ENCODE peak calls at places on chromosomes 16 and 17, in eight cellular contexts. One of them, this sample, is unnamed.

GRCh38 chr16:14186007-14186953 is 115.2 kb downstream of the MRTFB start:
- DNase-seq in CD8-positive, alpha-beta memory T cell: no peak
- DNase-seq in psoas muscle: peak
- DNase-seq in spleen: no peak
- DNase-seq in right lobe of liver: no peak
- DNase-seq in colonic mucosa: no peak
- DNase-seq in heart right ventricle: peak
- DNase-seq in cardiac fibroblast: peak
- DNase-seq in this sample: peak

GRCh38 chr17:17572010-17572785 is 19.3 kb downstream of the PEMT start:
- DNase-seq in CD8-positive, alpha-beta memory T cell: no peak
- DNase-seq in spleen: no peak
- DNase-seq in right lobe of liver: peak
- DNase-seq in heart right ventricle: no peak
- DNase-seq in cardiac fibroblast: no peak
- DNase-seq in colonic mucosa: no peak
- DNase-seq in psoas muscle: no peak
- DNase-seq in this sample: no peak

GRCh38 chr17:78779848-78780247 is 2.2 kb downstream of the CYTH1 start:
- DNase-seq in spleen: peak
- DNase-seq in CD8-positive, alpha-beta memory T cell: no peak
- DNase-seq in heart right ventricle: no peak
- DNase-seq in right lobe of liver: peak
- DNase-seq in cardiac fibroblast: no peak
- DNase-seq in psoas muscle: no peak
- DNase-seq in colonic mucosa: peak
- DNase-seq in this sample: no peak

GRCh38 chr17:82939213-82940030 is 99.6 kb upstream of the ZNF750 start:
- DNase-seq in right lobe of liver: peak
- DNase-seq in colonic mucosa: no peak
- DNase-seq in cardiac fibroblast: no peak
- DNase-seq in spleen: peak
- DNase-seq in heart right ventricle: no peak
- DNase-seq in CD8-positive, alpha-beta memory T cell: no peak
- DNase-seq in psoas muscle: peak
- DNase-seq in this sample: no peak

GRCh38 chr17:45338996-45339535 is 22.2 kb upstream of the MAP3K14 start:
- DNase-seq in CD8-positive, alpha-beta memory T cell: no peak
- DNase-seq in right lobe of liver: no peak
- DNase-seq in spleen: peak
- DNase-seq in colonic mucosa: no peak
- DNase-seq in heart right ventricle: no peak
- DNase-seq in cardiac fibroblast: no peak
- DNase-seq in psoas muscle: no peak
- DNase-seq in this sample: no peak

GRCh38 chr16:66085651-66086050 is 280.8 kb upstream of the CDH5 start:
- DNase-seq in right lobe of liver: no peak
- DNase-seq in spleen: no peak
- DNase-seq in CD8-positive, alpha-beta memory T cell: no peak
- DNase-seq in psoas muscle: no peak
- DNase-seq in cardiac fibroblast: no peak
- DNase-seq in heart right ventricle: no peak
- DNase-seq in colonic mucosa: no peak
- DNase-seq in this sample: no peak

GRCh38 chr17:14581181-14581830 is 280.4 kb downstream of the HS3ST3B1 start:
- DNase-seq in cardiac fibroblast: no peak
- DNase-seq in spleen: no peak
- DNase-seq in psoas muscle: no peak
- DNase-seq in right lobe of liver: no peak
- DNase-seq in colonic mucosa: no peak
- DNase-seq in heart right ventricle: no peak
- DNase-seq in CD8-positive, alpha-beta memory T cell: no peak
- DNase-seq in this sample: peak

GRCh38 chr17:3546997-3547396 is 10.6 kb downstream of the TRPV3 start:
- DNase-seq in CD8-positive, alpha-beta memory T cell: no peak
- DNase-seq in spleen: no peak
- DNase-seq in colonic mucosa: no peak
- DNase-seq in psoas muscle: peak
- DNase-seq in right lobe of liver: no peak
- DNase-seq in cardiac fibroblast: no peak
- DNase-seq in heart right ventricle: no peak
- DNase-seq in this sample: no peak

GRCh38 chr16:73042807-73043206 is 5.1 kb downstream of the ZFHX3 start:
- DNase-seq in psoas muscle: no peak
- DNase-seq in cardiac fibroblast: no peak
- DNase-seq in heart right ventricle: no peak
- DNase-seq in right lobe of liver: no peak
- DNase-seq in colonic mucosa: no peak
- DNase-seq in spleen: no peak
- DNase-seq in CD8-positive, alpha-beta memory T cell: no peak
- DNase-seq in this sample: no peak

GRCh38 chr16:84881702-84882521 is 62.1 kb downstream of the CRISPLD2 start:
- DNase-seq in cardiac fibroblast: peak
- DNase-seq in CD8-positive, alpha-beta memory T cell: no peak
- DNase-seq in spleen: no peak
- DNase-seq in psoas muscle: peak
- DNase-seq in right lobe of liver: no peak
- DNase-seq in heart right ventricle: peak
- DNase-seq in colonic mucosa: no peak
- DNase-seq in this sample: no peak

GRCh38 chr16:5056347-5056746 is 9.4 kb downstream of the C16orf89 start:
- DNase-seq in right lobe of liver: no peak
- DNase-seq in psoas muscle: no peak
- DNase-seq in heart right ventricle: no peak
- DNase-seq in cardiac fibroblast: peak
- DNase-seq in spleen: peak
- DNase-seq in colonic mucosa: peak
- DNase-seq in CD8-positive, alpha-beta memory T cell: peak
- DNase-seq in this sample: peak

GRCh38 chr16:70685938-70686375 is at the start of gene MTSS2:
- DNase-seq in CD8-positive, alpha-beta memory T cell: no peak
- DNase-seq in psoas muscle: peak
- DNase-seq in spleen: peak
- DNase-seq in right lobe of liver: peak
- DNase-seq in cardiac fibroblast: peak
- DNase-seq in heart right ventricle: peak
- DNase-seq in colonic mucosa: peak
- DNase-seq in this sample: peak

GRCh38 chr17:72142614-72143013 is 21.8 kb downstream of the SOX9 start:
- DNase-seq in spleen: no peak
- DNase-seq in right lobe of liver: no peak
- DNase-seq in heart right ventricle: no peak
- DNase-seq in colonic mucosa: no peak
- DNase-seq in CD8-positive, alpha-beta memory T cell: no peak
- DNase-seq in cardiac fibroblast: no peak
- DNase-seq in psoas muscle: no peak
- DNase-seq in this sample: no peak

GRCh38 chr16:84088695-84089395 is 27.9 kb downstream of the MBTPS1 start:
- DNase-seq in psoas muscle: no peak
- DNase-seq in heart right ventricle: peak
- DNase-seq in colonic mucosa: peak
- DNase-seq in spleen: peak
- DNase-seq in cardiac fibroblast: no peak
- DNase-seq in CD8-positive, alpha-beta memory T cell: peak
- DNase-seq in right lobe of liver: no peak
- DNase-seq in this sample: peak

GRCh38 chr17:55601874-55602364 is 90.7 kb upstream of the SMIM36 start:
- DNase-seq in psoas muscle: no peak
- DNase-seq in heart right ventricle: no peak
- DNase-seq in CD8-positive, alpha-beta memory T cell: no peak
- DNase-seq in right lobe of liver: no peak
- DNase-seq in colonic mucosa: no peak
- DNase-seq in cardiac fibroblast: peak
- DNase-seq in spleen: no peak
- DNase-seq in this sample: peak

GRCh38 chr17:76772842-76773521 is 35.1 kb downstream of the MFSD11 start:
- DNase-seq in heart right ventricle: no peak
- DNase-seq in spleen: no peak
- DNase-seq in psoas muscle: no peak
- DNase-seq in CD8-positive, alpha-beta memory T cell: peak
- DNase-seq in colonic mucosa: no peak
- DNase-seq in cardiac fibroblast: peak
- DNase-seq in right lobe of liver: no peak
- DNase-seq in this sample: peak

DNA sequence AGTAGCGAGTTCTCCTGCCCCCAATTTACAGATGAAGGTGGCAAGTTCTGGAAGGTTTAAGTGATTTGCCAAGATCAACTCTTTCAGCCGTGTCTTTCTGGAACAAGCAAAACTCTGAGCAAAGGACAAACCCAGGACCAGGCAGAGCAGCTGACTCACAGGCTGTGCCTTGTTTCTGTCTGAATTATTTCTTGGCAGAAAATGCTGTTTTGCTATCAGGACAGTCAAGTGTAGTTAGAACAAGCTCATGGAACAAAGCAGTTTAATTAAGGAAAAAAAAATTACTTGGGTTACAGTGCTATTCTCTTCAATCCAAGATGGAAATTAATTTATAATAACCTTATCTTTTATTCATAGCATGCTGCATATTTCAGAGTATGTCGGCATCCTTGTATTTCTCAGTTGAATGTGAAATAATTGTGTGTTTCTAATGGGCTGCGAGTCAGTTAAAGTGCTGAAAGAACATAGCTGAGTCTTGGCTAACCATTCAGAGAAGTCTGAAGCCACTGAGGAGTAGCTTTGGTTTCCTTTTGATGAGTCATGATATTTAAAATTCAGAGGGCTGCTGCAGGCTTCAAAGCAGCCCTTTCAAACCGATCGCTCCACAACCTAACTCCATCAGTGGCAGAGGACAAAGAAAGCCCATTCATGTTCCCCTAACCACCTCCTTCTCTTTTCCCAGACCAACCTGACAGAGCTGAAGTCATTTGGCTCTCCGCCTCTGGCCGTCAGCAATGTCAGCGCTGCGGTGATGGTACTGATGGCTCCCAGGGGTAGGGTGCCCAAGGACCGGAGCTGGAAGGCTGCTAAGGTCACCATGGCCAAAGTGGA is 143.7 kb downstream of the ZNF18 start:
- DNase-seq in spleen: no peak
- DNase-seq in cardiac fibroblast: no peak
- DNase-seq in colonic mucosa: no peak
- DNase-seq in heart right ventricle: no peak
- DNase-seq in psoas muscle: no peak
- DNase-seq in CD8-positive, alpha-beta memory T cell: no peak
- DNase-seq in right lobe of liver: no peak
- DNase-seq in this sample: no peak
- H3K4me3 ChIP-seq in spleen: no peak
- H3K4me3 ChIP-seq in cardiac fibroblast: no peak
- H3K4me3 ChIP-seq in colonic mucosa: no peak
- H3K4me3 ChIP-seq in heart right ventricle: no peak
- H3K4me3 ChIP-seq in psoas muscle: no peak
- H3K4me3 ChIP-seq in CD8-positive, alpha-beta memory T cell: no peak
- H3K4me3 ChIP-seq in right lobe of liver: no peak
- H3K4me3 ChIP-seq in this sample: no peak

GRCh38 chr17:1486802-1487695 is 5.4 kb downstream of the MYO1C start:
- DNase-seq in spleen: peak
- DNase-seq in colonic mucosa: peak
- DNase-seq in right lobe of liver: no peak
- DNase-seq in cardiac fibroblast: peak
- DNase-seq in heart right ventricle: peak
- DNase-seq in psoas muscle: peak
- DNase-seq in CD8-positive, alpha-beta memory T cell: peak
- DNase-seq in this sample: no peak

GRCh38 chr17:1490643-1491405 is 1.7 kb downstream of the MYO1C start:
- DNase-seq in psoas muscle: peak
- DNase-seq in CD8-positive, alpha-beta memory T cell: peak
- DNase-seq in right lobe of liver: peak
- DNase-seq in spleen: peak
- DNase-seq in cardiac fibroblast: peak
- DNase-seq in heart right ventricle: peak
- DNase-seq in colonic mucosa: peak
- DNase-seq in this sample: peak

GRCh38 chr17:1488826-1489275 is 3.6 kb downstream of the MYO1C start:
- DNase-seq in right lobe of liver: no peak
- DNase-seq in CD8-positive, alpha-beta memory T cell: no peak
- DNase-seq in psoas muscle: no peak
- DNase-seq in spleen: no peak
- DNase-seq in colonic mucosa: no peak
- DNase-seq in heart right ventricle: no peak
- DNase-seq in cardiac fibroblast: no peak
- DNase-seq in this sample: no peak

GRCh38 chr17:1485748-1486376 is 6.6 kb downstream of the MYO1C start:
- DNase-seq in psoas muscle: peak
- DNase-seq in right lobe of liver: peak
- DNase-seq in colonic mucosa: peak
- DNase-seq in CD8-positive, alpha-beta memory T cell: peak
- DNase-seq in heart right ventricle: peak
- DNase-seq in cardiac fibroblast: peak
- DNase-seq in spleen: peak
- DNase-seq in this sample: peak

GRCh38 chr17:1487939-1488825 is 4.3 kb downstream of the MYO1C start:
- DNase-seq in spleen: peak
- DNase-seq in psoas muscle: peak
- DNase-seq in heart right ventricle: peak
- DNase-seq in colonic mucosa: peak
- DNase-seq in CD8-positive, alpha-beta memory T cell: peak
- DNase-seq in cardiac fibroblast: peak
- DNase-seq in right lobe of liver: peak
- DNase-seq in this sample: peak
- H3K4me3 ChIP-seq in spleen: peak
- H3K4me3 ChIP-seq in psoas muscle: peak
- H3K4me3 ChIP-seq in heart right ventricle: peak
- H3K4me3 ChIP-seq in colonic mucosa: peak
- H3K4me3 ChIP-seq in CD8-positive, alpha-beta memory T cell: peak
- H3K4me3 ChIP-seq in cardiac fibroblast: peak
- H3K4me3 ChIP-seq in right lobe of liver: peak
- H3K4me3 ChIP-seq in this sample: peak

GRCh38 chr17:13024526-13025263 is 6.9 kb upstream of the ELAC2 start:
- DNase-seq in cardiac fibroblast: peak
- DNase-seq in colonic mucosa: peak
- DNase-seq in heart right ventricle: peak
- DNase-seq in CD8-positive, alpha-beta memory T cell: peak
- DNase-seq in right lobe of liver: peak
- DNase-seq in spleen: peak
- DNase-seq in psoas muscle: peak
- DNase-seq in this sample: peak
- H3K4me3 ChIP-seq in cardiac fibroblast: peak
- H3K4me3 ChIP-seq in colonic mucosa: no peak
- H3K4me3 ChIP-seq in heart right ventricle: no peak
- H3K4me3 ChIP-seq in CD8-positive, alpha-beta memory T cell: no peak
- H3K4me3 ChIP-seq in right lobe of liver: no peak
- H3K4me3 ChIP-seq in spleen: peak
- H3K4me3 ChIP-seq in psoas muscle: no peak
- H3K4me3 ChIP-seq in this sample: peak

DNA sequence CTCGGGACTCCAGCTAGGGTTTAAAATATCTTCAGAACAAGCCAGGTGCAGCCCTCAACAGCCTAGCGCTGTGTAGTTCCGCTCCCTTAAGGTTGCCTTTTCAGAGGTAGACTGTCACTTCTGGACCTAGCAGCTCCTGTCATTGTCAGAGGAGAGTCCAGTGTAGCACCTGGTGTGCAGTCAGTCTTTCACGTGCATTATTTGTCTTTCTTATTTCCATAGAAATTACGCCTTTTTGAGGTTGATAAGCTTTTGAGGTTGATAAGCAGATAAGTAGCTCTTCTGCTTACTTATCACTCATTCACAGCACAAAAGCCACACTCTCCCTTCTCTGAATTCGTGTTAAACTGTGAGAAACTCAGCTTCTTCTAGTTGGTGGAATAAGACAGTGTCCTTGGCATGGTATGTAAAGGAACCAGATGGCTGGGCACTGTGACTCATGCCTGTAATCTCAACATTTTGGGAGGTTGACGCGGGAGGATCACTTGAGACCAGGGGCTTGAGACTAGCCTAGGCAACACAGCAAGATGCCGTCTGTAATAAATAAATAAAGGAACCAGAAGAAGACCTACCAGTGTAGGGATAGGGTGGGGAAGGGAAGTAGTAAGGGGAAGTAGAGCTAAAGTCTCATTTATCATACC is 10.2 kb downstream of the EEF2K start:
- DNase-seq in right lobe of liver: no peak
- DNase-seq in CD8-positive, alpha-beta memory T cell: no peak
- DNase-seq in psoas muscle: no peak
- DNase-seq in cardiac fibroblast: peak
- DNase-seq in heart right ventricle: no peak
- DNase-seq in spleen: no peak
- DNase-seq in colonic mucosa: no peak
- DNase-seq in this sample: no peak
- H3K4me3 ChIP-seq in right lobe of liver: no peak
- H3K4me3 ChIP-seq in CD8-positive, alpha-beta memory T cell: no peak
- H3K4me3 ChIP-seq in psoas muscle: no peak
- H3K4me3 ChIP-seq in cardiac fibroblast: no peak
- H3K4me3 ChIP-seq in heart right ventricle: no peak
- H3K4me3 ChIP-seq in spleen: no peak
- H3K4me3 ChIP-seq in colonic mucosa: no peak
- H3K4me3 ChIP-seq in this sample: no peak

This sample was measured in PC-3.